ENCODE peak calls at places on chromosomes 7 and 10, in four cellular contexts. J, A, W and Z are unnamed samples. For H3K4me1, the result is how much of the 10 kb centered on the place peaks cover.

GRCh38 chr7:33196194-33196593 is 66.8 kb downstream of the BBS9 start:
- DNase-seq in J (no peak), A (no peak), W (no peak), Z (no peak)

GRCh38 chr10:30500963-30501504 is 67.0 kb downstream of the MAP3K8 start:
- DNase-seq in J (no peak), A (no peak), W (no peak), Z (no peak)

GRCh38 chr7:91351374-91351773 is 87.1 kb downstream of the FZD1 start:
- DNase-seq in J (no peak), A (no peak), W (no peak), Z (peak)

GRCh38 chr10:107589081-107589480 is 424.6 kb upstream of the SORCS1 start:
- DNase-seq in J (no peak), A (no peak), W (no peak), Z (no peak)

GRCh38 chr7:50962962-50963374 is 180.3 kb upstream of the GRB10 start:
- DNase-seq in J (peak), A (no peak), W (peak), Z (peak)

GRCh38 chr10:955820-956217 is 24.3 kb upstream of the LARP4B start:
- DNase-seq in J (peak), A (no peak), W (no peak), Z (no peak)

GRCh38 chr7:45435846-45436245 is 138.3 kb upstream of the ADCY1 start:
- DNase-seq in J (no peak), A (no peak), W (no peak), Z (peak)

GRCh38 chr7:8356071-8356470 is 77.3 kb upstream of the NXPH1 start:
- DNase-seq in J (no peak), A (no peak), W (no peak), Z (peak)

GRCh38 chr10:62170738-62171137 is 97.9 kb downstream of the RTKN2 start:
- DNase-seq in J (no peak), A (no peak), W (no peak), Z (no peak)

GRCh38 chr7:121529003-121529402 is 132.9 kb upstream of the FAM3C start:
- DNase-seq in J (no peak), A (no peak), W (no peak), Z (no peak)

GRCh38 chr10:86141896-86142295 is 224.7 kb downstream of the GRID1 start:
- DNase-seq in J (no peak), A (no peak), W (no peak), Z (no peak)

GRCh38 chr7:46155367-46155766 is 234.3 kb upstream of the IGFBP3 start:
- DNase-seq in J (no peak), A (no peak), W (no peak), Z (no peak)

GRCh38 chr10:78292987-78293865 is 259.6 kb downstream of the RPS24 start:
- DNase-seq in J (peak), A (peak), W (peak), Z (no peak)

GRCh38 chr7:37259381-37259821 is 189.3 kb downstream of the ELMO1 start:
- DNase-seq in J (no peak), A (no peak), W (no peak), Z (no peak)
- H3K4me1 ChIP-seq in J (under half), A (under half), W (under half), Z (under half)

GRCh38 chr10:43749145-43749576 is 100.5 kb upstream of the ZNF32 start:
- DNase-seq in J (no peak), A (no peak), W (no peak), Z (no peak)
- TF ChIP-seq CTCF in J (no peak), A (no peak), W (no peak), Z (no peak)

GRCh38 chr7:131013716-131014115 is 279.7 kb upstream of the KLF14 start:
- DNase-seq in J (no peak), A (no peak), W (no peak), Z (no peak)

GRCh38 chr7:131010714-131011436 is 276.9 kb upstream of the KLF14 start:
- DNase-seq in J (no peak), A (no peak), W (no peak), Z (peak)

GRCh38 chr7:131011437-131011752 is 277.4 kb upstream of the KLF14 start:
- DNase-seq in J (no peak), A (peak), W (no peak), Z (no peak)

GRCh38 chr7:131011976-131012375 is 278.0 kb upstream of the KLF14 start:
- DNase-seq in J (peak), A (no peak), W (no peak), Z (no peak)

DNA sequence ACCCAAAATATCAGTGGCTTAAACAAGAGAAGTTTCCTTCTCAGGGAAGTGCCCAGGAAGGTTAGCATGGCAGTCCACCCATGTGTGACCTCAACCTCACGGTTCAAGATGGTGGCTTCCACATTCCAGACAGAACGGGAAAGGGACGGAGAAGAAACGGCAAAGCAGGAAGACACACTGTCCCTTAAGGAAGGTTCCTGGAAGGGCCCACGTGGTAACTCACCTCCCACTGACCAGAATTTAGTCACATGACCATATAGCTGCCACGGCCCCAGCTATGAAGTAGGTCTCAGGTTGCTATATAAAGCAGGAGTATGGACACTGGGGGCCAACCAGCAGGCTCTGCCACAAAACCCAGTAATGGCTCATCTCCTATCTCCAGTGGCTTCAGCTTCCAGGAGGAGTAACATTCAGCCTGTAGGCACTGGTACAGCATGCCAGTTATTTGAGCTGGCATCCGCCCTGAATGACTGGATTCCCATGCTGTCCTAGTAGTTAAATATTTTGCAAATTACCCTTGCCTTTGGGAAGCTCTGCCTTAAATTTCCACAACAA is 278.5 kb upstream of the KLF14 start:
- DNase-seq in J (no peak), A (no peak), W (no peak), Z (peak)
- H3K4me1 ChIP-seq in J (under half), A (under half), W (under half), Z (under half)

DNA sequence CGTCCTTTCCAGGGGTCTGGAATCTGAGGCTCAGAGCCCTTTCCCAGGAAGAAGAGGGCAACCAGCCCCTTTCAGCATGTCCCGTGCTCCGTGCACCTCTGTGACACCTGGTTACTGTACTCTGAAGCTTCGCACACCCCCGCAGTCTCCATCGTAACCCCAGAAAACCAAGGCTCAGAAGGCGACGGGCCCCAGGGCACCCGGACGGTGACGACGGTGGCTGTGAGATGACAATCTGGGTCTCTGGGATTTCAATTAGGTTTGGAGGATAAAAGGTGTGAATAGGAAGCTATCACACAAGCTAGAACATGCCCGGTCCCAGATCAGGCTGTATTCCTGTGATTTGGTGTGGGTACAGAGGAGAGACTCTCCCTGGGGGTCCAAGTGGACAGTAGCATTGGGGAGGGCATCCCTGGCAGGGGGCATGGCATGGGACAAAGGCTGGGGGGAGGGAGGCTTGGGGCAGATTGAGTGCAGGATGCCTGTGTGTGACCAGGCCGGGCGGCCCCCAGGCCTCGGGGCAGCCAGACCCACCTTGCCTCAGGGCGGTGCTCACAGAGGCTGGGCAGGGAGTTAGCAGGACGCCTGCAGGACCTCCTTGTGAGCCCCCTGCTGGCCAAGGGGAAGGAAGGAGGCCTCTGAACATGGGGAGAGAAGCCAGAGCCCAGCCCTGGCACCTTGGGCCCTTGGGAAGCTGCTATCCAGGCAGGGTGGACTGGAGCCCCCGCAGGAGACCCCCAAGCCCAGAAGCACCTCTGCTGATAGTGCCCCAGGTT is 23.4 kb upstream of the PSMG3 start:
- DNase-seq in J (no peak), A (no peak), W (peak), Z (no peak)
- TF ChIP-seq CTCF in J (peak), A (peak), W (peak), Z (peak)

DNA sequence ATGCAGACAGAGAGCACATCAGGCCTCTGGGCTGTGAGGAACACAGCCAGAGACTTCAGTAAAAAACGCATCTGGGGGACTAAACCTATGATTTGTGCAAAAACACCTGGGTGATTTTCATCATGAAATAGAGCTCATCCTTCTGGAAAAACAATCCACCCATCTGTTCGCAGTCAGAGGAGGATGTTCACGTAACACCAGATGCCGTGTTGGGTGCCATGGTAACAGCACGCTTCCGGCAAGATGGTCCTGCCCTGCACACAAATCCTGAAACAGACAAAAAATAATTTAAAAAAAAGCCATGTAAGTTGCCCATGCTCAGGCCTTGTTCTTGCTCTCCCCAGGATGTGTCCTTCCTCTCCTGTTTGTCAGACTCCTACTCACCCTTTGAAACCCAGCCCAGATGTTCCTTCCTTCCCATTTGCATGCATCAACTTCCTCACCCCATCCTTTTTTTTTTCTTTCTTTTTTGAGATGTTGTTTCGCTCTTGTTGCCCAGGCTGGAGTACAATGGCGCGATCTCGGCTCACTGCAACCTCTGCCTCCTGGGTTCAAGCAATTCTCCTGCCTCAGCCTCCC is 28.3 kb upstream of the GNA12 start:
- DNase-seq in J (no peak), A (no peak), W (no peak), Z (no peak)
- H3K4me1 ChIP-seq in J (under half), A (under half), W (under half), Z (under half)

DNA sequence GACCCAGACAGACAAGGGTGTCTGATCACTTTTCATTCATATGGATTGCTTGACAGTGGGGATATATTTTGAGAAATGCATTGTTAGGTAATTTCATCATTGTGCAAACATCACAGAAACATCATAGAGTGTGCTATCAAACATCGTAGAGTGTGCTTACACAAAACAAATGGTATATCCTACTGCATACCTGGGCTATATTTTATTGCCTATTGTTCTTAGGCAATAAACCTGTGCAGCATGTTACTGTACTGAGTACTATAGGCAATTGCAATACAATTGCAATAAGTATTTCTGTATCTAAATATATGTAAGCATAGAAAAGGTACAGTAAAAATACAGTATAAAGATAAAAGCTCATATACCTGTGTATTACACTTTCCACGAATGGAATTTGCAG is 319.1 kb downstream of the KIF20B start:
- DNase-seq in J (no peak), A (no peak), W (no peak), Z (no peak)
- TF ChIP-seq CTCF in J (no peak), A (no peak), W (no peak), Z (no peak)